ENCODE peak calls at places on chromosomes 12 and 14, in eight cellular contexts. X, F, R, N, A, D, Y and O are unnamed samples.

GRCh38 chr12:67457799-67458680 is 188.9 kb downstream of the CAND1 start:
- DNase-seq in Y (no peak), A (no peak), R (no peak), F (no peak), D (no peak), N (no peak), X (no peak), O (no peak)

GRCh38 chr14:73753887-73754880 is 40.0 kb upstream of the PNMA1 start:
- DNase-seq in Y (no peak), F (no peak), D (no peak), A (peak; percentile 81), R (no peak), N (peak; percentile 85), X (no peak), O (no peak)

GRCh38 chr12:4626543-4626942 is 22.3 kb downstream of the AKAP3 start:
- DNase-seq in N (no peak), R (no peak), Y (no peak), A (no peak), F (no peak), D (no peak), X (no peak), O (no peak)

GRCh38 chr14:78135450-78135891 is 34.7 kb upstream of the NRXN3 start:
- DNase-seq in A (no peak), F (no peak), R (no peak), Y (no peak), D (no peak), N (no peak), X (no peak), O (no peak)

GRCh38 chr14:52051861-52052260 is 17.0 kb downstream of the NID2 start:
- DNase-seq in Y (no peak), D (no peak), X (no peak), F (no peak), R (no peak), N (no peak), A (no peak), O (no peak)

GRCh38 chr12:19616781-19617180 is 177.5 kb downstream of the AEBP2 start:
- DNase-seq in N (no peak), A (no peak), Y (no peak), D (no peak), F (no peak), X (no peak), R (no peak), O (no peak)

GRCh38 chr12:105748806-105749600 is 389.8 kb downstream of the NUAK1 start:
- DNase-seq in X (no peak), Y (no peak), R (peak; percentile 22), N (no peak), A (no peak), F (no peak), D (no peak), O (no peak)

GRCh38 chr12:55741978-55742377 is 944 bp upstream of the GDF11 start:
- DNase-seq in D (no peak), A (no peak), Y (no peak), R (no peak), N (no peak), X (no peak), F (no peak), O (no peak)

GRCh38 chr12:47114481-47114892 is 34.7 kb upstream of the AMIGO2 start:
- DNase-seq in F (no peak), X (no peak), Y (no peak), N (no peak), A (no peak), D (no peak), R (no peak), O (no peak)

GRCh38 chr12:32568241-32568640 is 110.9 kb upstream of the DNM1L start:
- DNase-seq in F (no peak), Y (peak; percentile 47), N (no peak), D (peak; percentile 20), R (peak; percentile 31), A (no peak), X (no peak), O (peak; percentile 55)

GRCh38 chr12:122951979-122952892 is 14.0 kb downstream of the ABCB9 start:
- DNase-seq in X (peak; percentile 67), N (peak; percentile 92), Y (peak; percentile 66), D (peak; percentile 77), R (no peak), A (peak; percentile 88), F (no peak), O (no peak)

GRCh38 chr12:113479578-113480335 is 8.1 kb upstream of the LHX5 start:
- DNase-seq in F (no peak), Y (no peak), N (peak; percentile 86), D (no peak), R (no peak), A (no peak), X (peak; percentile 34), O (no peak)

GRCh38 chr12:100672075-100672592 is 98.7 kb downstream of the GAS2L3 start:
- DNase-seq in D (peak; percentile 27), A (no peak), Y (no peak), N (peak; percentile 76), F (no peak), X (peak; percentile 19), R (no peak), O (no peak)

GRCh38 chr14:100135784-100136183 is 23.7 kb downstream of the DEGS2 start:
- DNase-seq in X (no peak), D (no peak), N (no peak), R (no peak), Y (no peak), A (no peak), F (no peak), O (no peak)

GRCh38 chr14:72965249-72965648 is 39.0 kb downstream of the DCAF4 start:
- DNase-seq in D (no peak), F (no peak), A (no peak), R (no peak), Y (no peak), N (no peak), X (no peak), O (no peak)

GRCh38 chr14:60514378-60515243 is 5.7 kb downstream of the SIX6 start:
- DNase-seq in A (no peak), D (peak; percentile 69), F (no peak), Y (peak; percentile 70), R (no peak), N (peak; percentile 68), X (no peak), O (no peak)

GRCh38 chr12:118359541-118359915 is 13.2 kb downstream of the TAOK3 start:
- DNase-seq in R (no peak), D (no peak), X (no peak), N (peak; percentile 76), F (no peak), A (peak; percentile 75), Y (no peak), O (no peak)

GRCh38 chr14:68619805-68620574 is 172.9 kb downstream of the ZFP36L1 start:
- DNase-seq in N (no peak), D (peak; percentile 65), F (no peak), X (no peak), R (no peak), Y (no peak), A (no peak), O (peak; percentile 30)

GRCh38 chr12:78149459-78149858 is 318.8 kb downstream of the NAV3 start:
- DNase-seq in Y (peak; percentile 75), N (no peak), F (no peak), R (no peak), A (no peak), D (no peak), X (no peak), O (no peak)

GRCh38 chr12:5565933-5566632 is 134.2 kb downstream of the NTF3 start:
- DNase-seq in R (no peak), Y (no peak), F (no peak), N (no peak), D (no peak), X (no peak), A (no peak), O (peak; percentile 39)

GRCh38 chr12:124152733-124153132 is 142.2 kb upstream of the RFLNA start:
- DNase-seq in R (no peak), A (no peak), X (no peak), F (no peak), N (no peak), Y (no peak), D (no peak), O (no peak)

GRCh38 chr12:106010746-106011145 is 128.0 kb downstream of the NUAK1 start:
- DNase-seq in D (no peak), R (no peak), F (no peak), Y (no peak), X (no peak), A (no peak), N (no peak), O (no peak)

GRCh38 chr12:121798807-121799174 is 5.0 kb upstream of the SETD1B start:
- DNase-seq in R (no peak), D (no peak), F (no peak), A (no peak), N (peak; percentile 63), X (no peak), Y (no peak), O (no peak)

GRCh38 chr12:78167510-78167909 is 336.8 kb downstream of the NAV3 start:
- DNase-seq in R (no peak), N (no peak), F (no peak), A (no peak), Y (no peak), X (no peak), D (no peak), O (no peak)